ENCODE peak calls at places on chromosomes 11 and 22, in eight cellular contexts. Y is GM13976, C is endothelial cell of umbilical vein, U is right lobe of liver, O is tibial artery, N is H1, M is endodermal cell, D is heart right ventricle. L is an unnamed sample.

GRCh38 chr11:111324277-111324720 is 26.0 kb downstream of the POU2AF3 start:
- DNase-seq in M (no peak), Y (no peak), O (peak), D (no peak), U (no peak), C (no peak), N (no peak), L (no peak)

GRCh38 chr22:29269731-29270474 is 1.8 kb downstream of the EWSR1 start:
- DNase-seq in Y (no peak), D (no peak), N (no peak), C (peak), M (no peak), O (no peak), U (no peak), L (no peak)

GRCh38 chr22:28799125-28799833 is 1.1 kb downstream of the XBP1 start:
- DNase-seq in O (peak), Y (peak), C (peak), M (no peak), U (no peak), N (no peak), D (no peak), L (no peak)

GRCh38 chr11:125314264-125315087 is 149.9 kb downstream of the PKNOX2 start:
- DNase-seq in N (no peak), O (no peak), Y (no peak), M (peak), D (no peak), C (no peak), U (no peak), L (no peak)

GRCh38 chr11:65776196-65776595 is 4.6 kb downstream of the AP5B1 start:
- DNase-seq in C (no peak), M (no peak), O (no peak), D (no peak), N (no peak), U (peak), Y (peak), L (no peak)

GRCh38 chr22:24421428-24421931 is 5.9 kb upstream of the ADORA2A start:
- DNase-seq in M (peak), N (peak), O (no peak), Y (peak), C (no peak), D (no peak), U (no peak), L (peak)

GRCh38 chr11:63775221-63775620 is 6.6 kb upstream of the ZFTA start:
- DNase-seq in C (no peak), N (no peak), M (no peak), D (no peak), U (no peak), O (no peak), Y (no peak), L (no peak)

GRCh38 chr22:41290262-41291221 is 4.6 kb upstream of the RANGAP1 start:
- DNase-seq in U (no peak), O (no peak), D (no peak), Y (no peak), M (peak), N (no peak), C (peak), L (no peak)

GRCh38 chr22:26486394-26486793 is 2.7 kb downstream of the SRRD start:
- DNase-seq in N (no peak), Y (no peak), C (no peak), M (no peak), U (no peak), O (no peak), D (no peak), L (no peak)

GRCh38 chr11:2385156-2386151 is 8.3 kb downstream of the CD81 start:
- DNase-seq in U (no peak), O (no peak), N (no peak), Y (peak), C (no peak), D (peak), M (no peak), L (no peak)

GRCh38 chr22:46140989-46141928 is 9.1 kb upstream of the PPARA start:
- DNase-seq in Y (no peak), D (no peak), M (no peak), O (no peak), N (no peak), U (peak), C (no peak), L (no peak)

GRCh38 chr11:128884703-128885338 is 6.3 kb upstream of the KCNJ5 start:
- DNase-seq in Y (peak), D (no peak), N (no peak), O (peak), M (peak), U (no peak), C (peak), L (peak)

GRCh38 chr22:24599514-24599913 is 3.5 kb upstream of the GGT1 start:
- DNase-seq in Y (no peak), U (no peak), N (no peak), D (no peak), O (no peak), C (no peak), M (peak), L (no peak)

GRCh38 chr11:93639548-93639947 is 21.9 kb upstream of the CEP295 start:
- DNase-seq in U (no peak), C (no peak), O (no peak), M (no peak), D (no peak), N (no peak), Y (no peak), L (no peak)

GRCh38 chr11:64298966-64299846 is 952 bp upstream of the CATSPERZ start:
- DNase-seq in U (peak), M (no peak), C (peak), O (peak), Y (no peak), D (peak), N (no peak), L (peak)

GRCh38 chr11:1502971-1503707 is 16.6 kb upstream of the MOB2 start:
- DNase-seq in C (no peak), N (no peak), Y (no peak), O (no peak), U (peak), M (no peak), D (peak), L (no peak)

GRCh38 chr11:17684550-17684949 is 34.8 kb upstream of the MYOD1 start:
- DNase-seq in N (no peak), U (no peak), D (no peak), Y (no peak), C (no peak), O (no peak), M (no peak), L (no peak)

GRCh38 chr11:41222236-41222635 is 237.2 kb downstream of the LRRC4C start:
- DNase-seq in C (no peak), M (no peak), O (no peak), N (no peak), U (no peak), Y (no peak), D (no peak), L (no peak)

GRCh38 chr11:92657226-92657625 is 312.2 kb upstream of the MTNR1B start:
- DNase-seq in N (no peak), M (no peak), Y (no peak), U (no peak), O (no peak), D (no peak), C (no peak), L (no peak)

GRCh38 chr22:40519284-40519947 is 117.1 kb downstream of the MRTFA start:
- DNase-seq in O (no peak), D (no peak), U (no peak), M (no peak), N (no peak), Y (peak), C (no peak), L (no peak)

GRCh38 chr11:46129133-46129532 is 7.9 kb upstream of the PHF21A start:
- DNase-seq in N (no peak), Y (no peak), D (no peak), O (no peak), M (no peak), U (no peak), C (no peak), L (no peak)

GRCh38 chr11:46125284-46125683 is 4.0 kb upstream of the PHF21A start:
- DNase-seq in D (no peak), Y (no peak), O (no peak), U (no peak), M (no peak), N (no peak), C (no peak), L (no peak)

GRCh38 chr11:46130286-46130937 is 9.2 kb upstream of the PHF21A start:
- DNase-seq in O (no peak), C (no peak), D (no peak), Y (no peak), N (no peak), M (no peak), U (no peak), L (no peak)

GRCh38 chr11:46122955-46123354 is 1.7 kb upstream of the PHF21A start:
- DNase-seq in N (no peak), M (no peak), C (peak), D (no peak), Y (no peak), U (no peak), O (no peak), L (no peak)

DNA sequence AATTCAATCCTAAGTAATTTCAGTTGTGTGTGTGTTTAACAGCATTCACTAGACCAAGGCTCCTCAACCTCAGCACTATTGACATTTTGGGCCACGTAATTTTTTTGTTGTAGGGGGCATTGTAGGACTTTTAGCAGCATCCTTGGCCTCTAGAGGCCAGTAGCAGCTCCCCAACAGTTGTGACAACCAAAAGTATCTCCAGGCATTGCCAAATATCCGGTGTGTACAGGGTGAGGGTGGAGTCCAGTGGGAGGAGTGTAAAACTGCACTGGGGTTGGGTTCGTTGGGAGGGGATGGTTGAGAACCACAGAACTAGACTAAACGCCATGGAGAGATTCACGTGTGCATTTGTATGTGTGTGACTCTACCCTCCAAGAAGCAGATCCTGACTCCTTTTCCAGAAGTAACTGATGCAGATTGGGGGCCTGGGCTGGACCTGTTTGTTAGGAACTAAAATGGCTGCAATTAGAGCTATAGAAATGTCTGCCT is 5.9 kb upstream of the PHF21A start:
- DNase-seq in M (no peak), N (no peak), O (peak), D (no peak), U (no peak), C (no peak), Y (peak), L (no peak)
- TF ChIP-seq CTCF in M (peak), N (peak), O (no peak), D (peak), U (peak), C (no peak), Y (peak), L (no peak)

GRCh38 chr11:45167283-45167682 is 20.8 kb downstream of the PRDM11 start:
- DNase-seq in M (no peak), N (no peak), Y (no peak), D (no peak), O (no peak), U (no peak), C (no peak), L (no peak)

GRCh38 chr11:45165386-45165785 is 18.9 kb downstream of the PRDM11 start:
- DNase-seq in N (no peak), D (no peak), U (no peak), C (no peak), O (no peak), M (no peak), Y (no peak), L (no peak)

GRCh38 chr11:45168366-45169130 is 22.1 kb downstream of the PRDM11 start:
- DNase-seq in M (no peak), O (no peak), D (no peak), N (no peak), Y (no peak), U (no peak), C (no peak), L (no peak)

GRCh38 chr11:45165806-45166603 is 19.6 kb downstream of the PRDM11 start:
- DNase-seq in M (no peak), Y (no peak), U (no peak), D (no peak), O (no peak), N (no peak), C (no peak), L (no peak)

DNA sequence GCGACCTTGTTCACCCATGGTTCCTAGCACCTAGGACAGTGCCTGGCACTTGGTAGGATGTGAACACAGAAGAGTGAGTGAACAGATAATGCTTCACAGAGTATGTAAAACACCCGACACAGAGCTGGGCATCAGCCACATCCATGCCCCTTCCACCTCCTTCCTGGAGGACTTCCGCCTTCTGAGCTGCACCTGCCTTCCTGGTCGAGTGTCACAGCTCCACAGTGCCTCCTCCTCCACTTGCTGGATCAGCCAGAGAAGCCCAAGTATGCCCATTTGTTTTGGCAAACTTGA is 20.1 kb downstream of the PRDM11 start:
- DNase-seq in M (no peak), D (no peak), N (no peak), C (no peak), O (no peak), U (no peak), Y (no peak), L (no peak)
- TF ChIP-seq CTCF in M (no peak), D (no peak), N (no peak), C (no peak), O (no peak), U (no peak), Y (no peak), L (no peak)

DNA sequence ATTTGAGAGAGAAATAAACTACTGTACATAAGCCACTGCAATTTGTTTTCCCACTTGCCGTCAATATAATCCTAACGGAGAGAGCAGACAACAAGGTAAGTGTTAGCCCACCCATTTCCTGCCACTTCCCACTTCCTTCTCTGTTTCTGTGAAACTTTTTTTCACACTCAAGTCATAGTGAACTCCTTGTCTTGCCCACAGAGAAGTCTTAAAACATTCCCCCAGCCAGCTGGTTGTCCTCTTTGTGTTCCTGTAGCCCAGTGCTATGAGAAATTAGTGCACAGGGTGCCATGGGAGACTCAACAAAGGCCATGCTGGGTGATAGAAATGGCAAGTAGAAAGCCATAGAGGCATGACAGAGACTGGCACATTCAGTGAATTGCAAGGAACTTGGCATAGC is 208.6 kb downstream of the BLID start:
- DNase-seq in C (no peak), U (no peak), D (no peak), N (no peak), O (no peak), M (no peak), Y (no peak), L (no peak)
- TF ChIP-seq CTCF in C (no peak), U (no peak), D (no peak), N (no peak), O (no peak), M (no peak), Y (no peak), L (no peak)

DNA sequence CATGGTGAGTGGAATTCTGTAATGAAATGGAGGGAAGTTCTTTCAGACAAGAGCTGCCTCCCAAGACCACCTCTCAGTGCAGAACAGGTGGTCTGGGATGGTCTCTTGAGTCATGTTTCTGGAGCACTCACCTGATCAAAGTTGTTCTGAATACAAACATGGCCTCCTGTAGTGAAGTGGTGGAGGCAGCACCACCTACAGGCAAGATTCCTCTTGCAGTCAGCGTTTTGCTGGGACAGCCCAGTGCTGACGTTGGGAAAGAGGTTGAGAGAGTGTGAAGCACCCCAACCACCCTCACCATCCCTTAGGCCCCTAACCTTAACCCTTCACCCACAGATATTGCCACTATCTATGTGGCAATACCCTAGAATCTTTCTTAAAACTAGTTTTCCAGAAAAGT is 371.4 kb downstream of the CADM1 start:
- DNase-seq in C (no peak), Y (peak), O (no peak), U (no peak), N (no peak), D (no peak), M (peak), L (no peak)
- TF ChIP-seq CTCF in C (no peak), Y (peak), O (no peak), U (no peak), N (peak), D (no peak), M (peak), L (peak)

GRCh38 chr11:6619021-6619745 is at the start of gene TPP1:
- DNase-seq in Y (peak), U (peak), C (peak), D (peak), M (peak), N (no peak), O (peak), L (peak)

GRCh38 chr11:6625156-6625831 is 6.1 kb upstream of the TPP1 start:
- DNase-seq in Y (no peak), D (no peak), U (no peak), O (no peak), M (no peak), C (no peak), N (no peak), L (no peak)

GRCh38 chr11:6621711-6622211 is 2.5 kb upstream of the TPP1 start:
- DNase-seq in Y (no peak), N (no peak), D (no peak), U (peak), O (no peak), C (no peak), M (no peak), L (no peak)

GRCh38 chr11:6623391-6624363 is 4.5 kb upstream of the TPP1 start:
- DNase-seq in Y (no peak), O (no peak), N (no peak), C (no peak), D (no peak), U (no peak), M (no peak), L (no peak)

DNA sequence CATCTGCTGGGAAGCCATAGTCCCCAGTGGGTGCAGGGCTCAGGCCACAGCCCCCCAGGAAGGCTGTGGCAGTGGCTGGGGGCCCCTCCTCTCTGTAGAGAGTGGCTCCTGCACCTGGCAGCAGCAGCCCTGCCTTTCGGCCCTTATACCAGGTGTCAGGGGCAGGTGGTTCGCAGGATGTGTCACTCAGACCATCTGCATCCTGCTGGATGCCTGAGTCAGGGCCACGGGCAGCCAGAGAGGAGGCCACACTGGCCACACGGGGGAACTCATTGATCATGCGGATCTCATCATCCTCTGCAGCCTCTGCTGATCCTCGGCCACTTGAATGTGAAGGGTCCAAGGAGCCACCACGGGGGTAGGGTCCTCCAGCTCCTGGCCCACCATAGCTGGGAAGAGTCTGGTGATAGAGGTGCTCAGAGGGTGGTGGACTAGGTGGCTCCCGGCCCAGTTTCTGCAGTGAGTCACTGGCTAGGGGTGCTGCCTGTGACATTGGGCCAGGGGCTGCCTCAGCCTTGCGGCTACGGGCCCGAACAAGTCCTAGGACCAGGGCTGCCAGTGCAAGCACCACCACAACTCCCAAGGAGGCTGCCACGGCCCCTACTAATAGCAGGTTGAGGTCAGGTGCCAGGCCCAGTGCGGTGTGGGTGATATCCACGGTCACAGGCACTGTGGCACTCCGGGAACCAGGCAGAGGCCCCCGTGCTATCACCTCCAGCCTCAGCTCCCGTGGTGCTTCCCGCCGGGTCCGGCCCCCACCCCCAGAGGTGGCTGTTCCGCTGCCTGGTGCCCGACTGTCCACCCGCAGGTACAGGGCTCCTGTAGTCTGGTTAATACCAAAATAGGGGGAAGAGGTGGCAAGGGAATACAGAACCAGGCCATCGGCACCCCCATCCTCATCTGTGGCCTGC is 3.3 kb upstream of the TPP1 start:
- DNase-seq in O (no peak), Y (no peak), M (no peak), C (no peak), D (no peak), U (no peak), N (no peak), L (no peak)
- TF ChIP-seq CTCF in O (no peak), Y (no peak), M (no peak), C (no peak), D (no peak), U (no peak), N (no peak), L (no peak)

L was measured in glutamatergic neuron.